ENCODE peak calls at places on chromosomes 2 and 18, in five cellular contexts. B, H, S, P and Q are unnamed samples.

GRCh38 chr2:84280873-84281272 is 178.2 kb downstream of the SUCLG1 start:
- DNase-seq in B (no peak), P (no peak), H (no peak), S (no peak), Q (no peak)

GRCh38 chr2:172097557-172098131 is 5.1 kb downstream of the DLX2 start:
- DNase-seq in H (no peak), S (no peak), P (no peak), B (peak; percentile 8), Q (no peak)

GRCh38 chr2:136067897-136068540 is 49.9 kb downstream of the CXCR4 start:
- DNase-seq in B (no peak), S (no peak), H (no peak), P (no peak), Q (no peak)

GRCh38 chr18:58831610-58832009 is 33.1 kb upstream of the ZNF532 start:
- DNase-seq in S (no peak), H (no peak), P (no peak), B (no peak), Q (no peak)

GRCh38 chr2:133652407-133652806 is 84.1 kb upstream of the NCKAP5 start:
- DNase-seq in B (no peak), H (no peak), P (no peak), S (no peak), Q (no peak)

GRCh38 chr2:167292430-167293171 is 404.3 kb downstream of the XIRP2 start:
- DNase-seq in H (peak; percentile 75), B (peak; percentile 97), P (peak; percentile 83), S (no peak), Q (peak; percentile 89)

GRCh38 chr2:205758051-205758450 is 75.8 kb downstream of the NRP2 start:
- DNase-seq in H (no peak), B (no peak), S (no peak), P (no peak), Q (no peak)

GRCh38 chr2:122737429-122738077 is 982.1 kb downstream of the TSN start:
- DNase-seq in H (no peak), P (no peak), B (no peak), S (peak; percentile 51), Q (no peak)

GRCh38 chr2:138201326-138201725 is 237.1 kb downstream of the HNMT start:
- DNase-seq in P (no peak), H (no peak), B (no peak), S (no peak), Q (no peak)

GRCh38 chr2:160349306-160349705 is 144.3 kb downstream of the RBMS1 start:
- DNase-seq in P (no peak), H (no peak), B (no peak), S (no peak), Q (no peak)

GRCh38 chr18:74342416-74343043 is 26.9 kb downstream of the C18orf63 start:
- DNase-seq in S (no peak), B (peak; percentile 68), P (no peak), H (peak; percentile 35), Q (peak; percentile 21)

GRCh38 chr2:204022550-204022949 is 86.0 kb downstream of the ICOS start:
- DNase-seq in P (no peak), B (no peak), H (no peak), S (no peak), Q (no peak)

GRCh38 chr2:237449193-237449797 is 35.3 kb upstream of the COL6A3 start:
- DNase-seq in B (no peak), H (peak; percentile 55), P (no peak), S (no peak), Q (no peak)

GRCh38 chr2:3154694-3155093 is 222.9 kb downstream of the EIPR1 start:
- DNase-seq in B (no peak), H (no peak), P (no peak), S (no peak), Q (no peak)

GRCh38 chr18:7382631-7383335 is 151.9 kb downstream of the LRRC30 start:
- DNase-seq in P (no peak), S (no peak), H (no peak), B (no peak), Q (no peak)

GRCh38 chr2:26411419-26411818 is 9.7 kb downstream of the DRC1 start:
- DNase-seq in B (no peak), H (no peak), P (no peak), S (no peak), Q (no peak)

GRCh38 chr2:26409785-26410184 is 8.1 kb downstream of the DRC1 start:
- DNase-seq in S (no peak), B (no peak), P (no peak), H (no peak), Q (no peak)

GRCh38 chr2:26414291-26414690 is 12.6 kb downstream of the DRC1 start:
- DNase-seq in S (no peak), H (no peak), B (no peak), P (no peak), Q (no peak)

GRCh38 chr2:26410764-26411243 is 9.1 kb downstream of the DRC1 start:
- DNase-seq in B (no peak), H (no peak), P (no peak), S (no peak), Q (no peak)

GRCh38 chr2:26412091-26412673 is 10.5 kb downstream of the DRC1 start:
- DNase-seq in S (peak; percentile 37), H (no peak), B (no peak), P (no peak), Q (no peak)
- TF ChIP-seq POLR2AphosphoS5 in S (peak; percentile 38), H (no peak), B (no peak), P (no peak), Q (no peak)

DNA sequence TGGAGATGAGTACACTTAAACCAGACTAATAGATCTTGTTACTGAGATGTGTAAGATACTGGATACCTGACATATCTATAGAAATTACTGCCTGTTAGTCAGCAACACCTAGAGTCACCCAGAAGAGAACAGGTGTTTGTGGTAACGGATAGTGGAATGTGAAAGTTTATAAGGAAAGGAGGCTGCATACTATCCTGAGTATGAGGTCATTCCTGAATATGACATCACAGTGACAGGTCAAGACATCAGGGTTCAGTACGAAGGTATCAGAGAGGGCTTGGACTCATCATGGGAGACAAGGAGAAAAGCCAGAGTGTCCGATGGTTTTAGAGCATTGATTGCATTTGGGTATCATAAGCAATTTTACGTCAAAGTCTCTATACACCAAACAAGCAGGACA is 55.3 kb downstream of the ABCA12 start:
- DNase-seq in S (no peak), B (no peak), H (no peak), P (no peak), Q (no peak)
- TF ChIP-seq POLR2AphosphoS5 in S (no peak), B (no peak), H (no peak), P (no peak), Q (no peak)

GRCh38 chr2:233593201-233593600 is 24.2 kb upstream of the UGT1A8 start:
- DNase-seq in P (no peak), H (no peak), S (peak; percentile 50), B (no peak), Q (no peak)

GRCh38 chr2:233584210-233584609 is 17.6 kb upstream of the USP40 start:
- DNase-seq in B (no peak), S (no peak), P (no peak), H (no peak), Q (no peak)

GRCh38 chr2:233588410-233588809 is 21.8 kb upstream of the USP40 start:
- DNase-seq in H (no peak), S (no peak), P (no peak), B (no peak), Q (no peak)
- TF ChIP-seq POLR2AphosphoS5 in H (no peak), S (no peak), P (no peak), B (no peak), Q (no peak)

DNA sequence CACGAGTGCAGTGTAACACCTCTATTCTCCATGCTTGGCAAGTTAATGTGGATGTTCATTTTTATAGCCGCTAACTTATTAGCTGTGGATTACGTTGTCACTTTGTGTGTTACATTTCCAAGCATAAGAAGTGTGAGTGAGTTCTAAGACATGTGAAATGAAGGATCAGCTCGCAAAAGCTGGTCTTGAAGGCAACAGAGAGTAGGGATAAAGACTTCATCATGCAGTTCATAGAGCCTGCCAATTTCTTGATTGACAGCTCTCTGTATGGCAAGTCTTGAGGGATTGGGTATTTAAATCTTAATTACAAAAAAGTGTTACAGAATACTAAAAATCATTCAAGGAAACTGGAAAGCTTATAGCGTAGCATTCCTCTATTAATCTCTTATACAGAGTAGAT is 25.8 kb upstream of the DPP4 start:
- DNase-seq in B (no peak), H (no peak), P (no peak), S (no peak), Q (no peak)
- TF ChIP-seq POLR2AphosphoS5 in B (no peak), H (no peak), P (no peak), S (no peak), Q (no peak)

DNA sequence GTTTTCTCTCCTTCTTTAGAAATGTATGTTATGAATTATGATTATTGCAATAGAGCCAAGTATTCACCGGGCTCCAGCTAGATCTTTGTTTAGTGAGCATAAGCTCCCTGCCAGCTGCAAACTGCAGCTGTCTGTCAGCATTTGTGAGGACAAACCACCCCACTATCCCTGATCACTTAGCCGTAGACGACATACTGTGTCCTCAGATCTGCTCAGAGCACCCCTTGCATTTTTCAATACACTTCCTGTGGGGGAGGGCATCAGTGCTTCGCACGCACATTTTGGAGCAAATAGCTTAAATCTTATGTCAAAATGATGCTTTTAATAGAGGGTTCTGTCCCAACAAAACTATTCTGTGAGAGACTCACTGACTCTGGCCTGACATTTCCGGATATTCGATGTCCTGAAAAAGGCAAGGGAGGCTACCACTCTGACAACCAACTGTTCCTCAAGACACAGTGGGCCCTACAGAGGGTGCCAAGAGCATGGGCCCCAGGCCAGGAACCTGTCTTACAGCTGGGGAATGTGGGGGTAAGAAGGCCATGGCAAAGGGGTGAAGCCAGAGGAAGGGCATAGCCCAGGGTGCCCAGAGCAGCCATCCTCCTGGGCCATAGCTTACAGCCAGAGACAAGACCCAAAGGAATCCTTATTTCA is 346.0 kb downstream of the ARHGAP15 start:
- DNase-seq in P (no peak), B (no peak), H (no peak), S (no peak), Q (no peak)
- TF ChIP-seq POLR2AphosphoS5 in P (no peak), B (no peak), H (no peak), S (no peak), Q (no peak)

DNA sequence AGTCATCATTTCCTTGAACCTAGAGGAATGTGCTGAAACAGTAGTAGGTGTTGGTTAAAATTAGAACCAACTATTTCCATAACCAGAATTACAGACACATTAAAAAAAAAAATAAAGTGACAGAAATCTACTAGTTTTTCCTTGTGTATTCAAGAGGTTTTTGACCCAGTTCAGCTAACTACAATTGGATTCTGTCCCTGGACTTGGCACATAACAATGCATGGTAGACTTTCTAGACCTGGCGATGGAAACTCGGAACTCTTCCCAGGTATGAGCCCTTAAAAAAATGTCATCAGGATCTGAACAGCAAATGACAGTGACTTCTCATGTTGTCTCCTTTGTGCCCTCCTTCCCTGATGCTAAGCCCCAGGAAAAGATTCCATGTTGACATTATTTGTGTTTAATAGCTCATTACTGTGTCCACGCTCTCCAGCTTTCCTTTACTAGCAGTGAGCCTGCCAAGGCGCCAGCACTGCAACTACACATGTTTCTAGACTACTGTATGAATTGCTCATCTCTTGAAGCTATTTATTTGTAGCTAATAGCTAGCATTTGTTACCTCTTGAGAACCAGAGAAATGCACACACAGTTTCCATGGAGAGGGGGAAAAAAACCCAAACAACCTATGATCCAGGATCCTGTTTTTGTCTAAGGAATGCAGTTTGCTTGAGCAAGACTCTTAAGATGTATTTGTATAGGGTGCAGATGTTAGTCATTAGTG is 148.5 kb downstream of the FMNL2 start:
- DNase-seq in B (no peak), P (no peak), S (no peak), H (no peak), Q (no peak)
- TF ChIP-seq POLR2AphosphoS5 in B (no peak), P (no peak), S (no peak), H (no peak), Q (no peak)